ENCODE peak calls at places on chromosomes 6 and 20, in seven cellular contexts. M, T, E, H, U, J and V are unnamed samples.
A peak's percentile ranks its signal among the peaks of the same experiment; 100 is the strongest.

GRCh38 chr6:165653196-165653595 is 9.8 kb downstream of the PDE10A start:
- DNase-seq in T (no peak), J (no peak), H (no peak), E (no peak), U (no peak), M (no peak), V (no peak)

GRCh38 chr6:96015321-96015790 is 418 bp upstream of the FUT9 start:
- DNase-seq in T (peak; percentile 72), H (no peak), U (no peak), M (no peak), E (no peak), J (peak; percentile 60), V (no peak)

GRCh38 chr6:143337201-143337949 is 113.1 kb downstream of the ADAT2 start:
- DNase-seq in M (no peak), U (peak; percentile 18), H (peak; percentile 24), E (peak; percentile 15), J (peak; percentile 85), T (peak; percentile 26), V (peak; percentile 12)

GRCh38 chr6:72218125-72218524 is 331.8 kb downstream of the RIMS1 start:
- DNase-seq in E (no peak), M (no peak), J (peak; percentile 72), H (no peak), T (peak; percentile 29), U (no peak), V (peak; percentile 12)

GRCh38 chr20:35280523-35280922 is 2.6 kb upstream of the MMP24OS start:
- DNase-seq in U (no peak), M (no peak), H (no peak), J (no peak), E (no peak), T (no peak), V (no peak)

GRCh38 chr6:156794963-156795362 is 17.8 kb downstream of the ARID1B start:
- DNase-seq in H (no peak), M (no peak), U (no peak), T (no peak), J (no peak), E (no peak), V (peak; percentile 55)

GRCh38 chr6:156727715-156728385 is 49.3 kb upstream of the ARID1B start:
- DNase-seq in T (no peak), E (no peak), M (no peak), U (no peak), H (no peak), J (no peak), V (no peak)

GRCh38 chr6:16523550-16524379 is 237.5 kb downstream of the ATXN1 start:
- DNase-seq in T (no peak), E (no peak), J (no peak), H (peak; percentile 43), M (no peak), U (peak; percentile 43), V (no peak)

GRCh38 chr6:41119508-41119907 is 34.6 kb downstream of the TREML1 start:
- DNase-seq in E (no peak), U (no peak), T (no peak), J (no peak), M (no peak), H (no peak), V (no peak)

GRCh38 chr6:49909508-49910047 is 43.2 kb upstream of the CRISP1 start:
- DNase-seq in E (no peak), J (no peak), M (no peak), H (no peak), T (no peak), U (no peak), V (no peak)

GRCh38 chr6:39792501-39793450 is 600 bp downstream of the DAAM2 start:
- DNase-seq in J (no peak), E (no peak), M (no peak), U (no peak), T (no peak), H (no peak), V (no peak)

GRCh38 chr6:15158821-15159619 is 86.8 kb upstream of the JARID2 start:
- DNase-seq in U (no peak), T (no peak), M (no peak), J (no peak), H (no peak), E (no peak), V (no peak)

DNA sequence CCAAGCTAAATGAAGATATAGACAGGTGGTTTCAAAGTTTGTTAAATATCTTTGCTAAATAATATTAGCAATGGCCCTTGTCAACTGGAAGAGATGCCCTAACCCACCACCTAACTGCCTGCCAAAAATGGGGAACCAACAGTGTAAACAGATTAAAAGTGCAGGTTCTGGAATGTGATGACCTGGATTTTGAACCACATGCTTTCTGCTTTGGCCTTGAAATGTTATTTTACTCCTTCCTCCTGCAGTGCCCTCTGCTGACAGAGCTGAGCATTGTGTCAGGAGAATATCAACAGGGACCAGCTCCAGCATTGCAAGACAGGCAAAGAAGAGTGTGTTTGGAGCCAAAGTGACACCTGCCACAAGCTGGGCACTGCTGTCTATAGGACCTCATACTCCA is 226.6 kb downstream of the MYLK4 start:
- DNase-seq in T (no peak), M (no peak), H (no peak), J (no peak), E (no peak), U (no peak), V (no peak)
- TF ChIP-seq CTCF in T (peak; percentile 44), M (no peak), H (no peak), J (peak; percentile 15), E (no peak), U (no peak), V (peak; percentile 19)

DNA sequence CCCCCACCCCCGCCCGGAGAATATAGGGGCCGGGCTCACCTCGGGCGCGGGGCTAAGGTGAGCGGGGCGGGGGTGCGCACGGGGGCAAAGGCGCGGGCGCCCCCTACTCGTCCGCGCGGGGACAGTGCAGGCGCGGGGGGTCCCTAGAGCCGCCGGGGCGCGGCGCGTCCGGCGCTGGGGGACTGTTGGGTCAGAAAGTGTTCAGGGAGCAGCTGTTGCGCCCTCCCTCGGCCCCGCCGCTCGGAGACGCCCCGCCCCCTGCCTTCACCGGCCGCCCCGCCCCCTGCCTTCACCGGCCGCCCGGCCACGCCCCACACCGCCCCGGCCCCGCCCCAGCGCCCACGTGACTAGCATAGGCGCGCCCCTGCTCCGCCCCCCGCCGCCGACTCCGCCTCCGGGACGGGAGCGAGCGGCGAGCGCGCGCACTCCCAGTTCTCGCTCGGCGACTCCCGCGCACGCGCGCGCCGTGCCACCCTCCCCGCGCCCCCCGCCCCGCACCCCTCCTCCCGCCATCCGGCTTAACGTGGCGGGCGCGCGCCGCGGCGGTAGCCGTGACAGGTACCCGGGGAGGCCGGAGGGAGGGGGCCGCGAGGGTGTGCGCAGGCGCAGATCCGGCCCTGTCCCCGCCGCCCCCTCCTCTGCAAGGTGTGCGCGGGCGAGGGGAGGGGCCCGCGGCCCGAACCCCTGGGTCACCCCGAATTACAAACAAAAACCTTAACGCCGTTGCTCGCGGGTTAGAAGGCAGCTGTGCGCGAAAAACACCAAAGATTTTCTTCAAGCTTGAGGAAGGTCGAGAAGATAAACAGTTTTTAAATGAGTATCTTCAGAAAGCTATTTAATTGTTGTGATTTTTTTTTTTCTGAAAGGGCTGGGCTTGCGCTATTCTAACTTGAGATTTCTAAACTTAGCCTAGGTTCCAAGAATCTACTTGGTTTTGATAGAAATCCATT is 704 bp upstream of the ZNF217 start:
- DNase-seq in H (peak; percentile 98), J (peak; percentile 98), M (peak; percentile 85), T (peak; percentile 98), U (peak; percentile 96), E (peak; percentile 99), V (peak; percentile 84)
- TF ChIP-seq CTCF in H (peak; percentile 27), J (peak; percentile 38), M (no peak), T (no peak), U (peak; percentile 43), E (no peak), V (peak; percentile 67)

GRCh38 chr20:5119435-5120188 is at the start of gene PCNA:
- DNase-seq in M (peak; percentile 94), T (peak; percentile 97), H (peak; percentile 96), U (peak; percentile 96), E (peak; percentile 98), J (peak; percentile 96), V (peak; percentile 96)
- TF ChIP-seq CTCF in M (no peak), T (peak; percentile 40), H (no peak), U (no peak), E (no peak), J (no peak), V (no peak)

DNA sequence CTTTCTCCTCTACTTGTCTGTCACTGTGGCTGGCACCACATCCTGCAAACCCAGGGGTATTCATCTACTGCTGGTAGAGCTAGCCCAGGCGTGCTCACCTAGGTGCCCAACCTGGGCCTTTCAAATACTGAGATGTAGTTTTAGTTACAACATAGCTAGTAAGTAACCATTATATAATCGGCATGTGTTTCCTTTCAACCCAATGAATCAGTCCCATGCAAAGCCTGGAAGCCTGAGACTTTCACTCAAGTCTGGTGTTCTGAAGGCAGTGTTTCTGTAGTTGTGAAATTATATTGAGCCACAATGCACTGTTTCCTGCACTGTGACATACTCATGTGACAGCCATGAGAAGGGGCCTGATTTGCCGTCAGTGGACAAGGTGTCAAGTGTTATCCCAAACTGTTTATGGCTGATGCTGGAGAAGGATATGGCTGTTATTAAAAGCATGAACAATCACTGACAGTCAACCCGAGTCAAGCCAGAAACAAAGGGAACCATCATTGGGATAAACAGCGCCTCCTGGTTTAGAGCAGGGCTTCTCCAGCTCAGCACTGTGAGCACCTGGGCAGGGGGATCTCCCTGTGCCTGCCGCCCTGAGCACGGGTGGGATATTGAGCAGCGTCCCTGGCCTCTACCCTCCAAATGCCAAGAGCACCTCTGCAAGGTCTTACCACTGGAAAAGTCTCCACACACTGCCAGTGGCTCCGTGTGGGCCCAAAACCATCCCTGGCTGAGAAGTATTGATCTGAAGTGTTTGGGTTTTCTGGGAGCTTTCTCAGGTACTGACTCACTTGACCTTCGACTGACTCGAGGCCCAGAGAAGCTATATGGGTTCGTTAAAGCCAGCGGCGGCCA is 1.6 kb downstream of the PSMA7 start:
- DNase-seq in J (no peak), E (no peak), U (no peak), T (no peak), H (no peak), M (no peak), V (no peak)
- TF ChIP-seq CTCF in J (no peak), E (peak; percentile 29), U (peak; percentile 40), T (peak; percentile 51), H (peak; percentile 16), M (no peak), V (peak; percentile 34)

GRCh38 chr6:164210323-164210722 is 795.8 kb downstream of the QKI start:
- DNase-seq in J (no peak), U (no peak), M (no peak), T (no peak), E (no peak), H (no peak), V (no peak)
- TF ChIP-seq CTCF in J (no peak), U (no peak), M (no peak), T (no peak), E (no peak), H (no peak), V (no peak)

GRCh38 chr6:140923048-140923447 is 1209.7 kb upstream of the GJE1 start:
- DNase-seq in M (no peak), U (no peak), J (no peak), T (no peak), H (no peak), E (no peak), V (no peak)

GRCh38 chr6:140921366-140922226 is 1211.1 kb upstream of the GJE1 start:
- DNase-seq in U (peak; percentile 22), T (no peak), E (peak; percentile 19), M (no peak), J (no peak), H (no peak), V (peak; percentile 8)
- TF ChIP-seq CTCF in U (peak; percentile 69), T (peak; percentile 68), E (peak; percentile 52), M (peak; percentile 38), J (peak; percentile 48), H (peak; percentile 69), V (peak; percentile 24)

DNA sequence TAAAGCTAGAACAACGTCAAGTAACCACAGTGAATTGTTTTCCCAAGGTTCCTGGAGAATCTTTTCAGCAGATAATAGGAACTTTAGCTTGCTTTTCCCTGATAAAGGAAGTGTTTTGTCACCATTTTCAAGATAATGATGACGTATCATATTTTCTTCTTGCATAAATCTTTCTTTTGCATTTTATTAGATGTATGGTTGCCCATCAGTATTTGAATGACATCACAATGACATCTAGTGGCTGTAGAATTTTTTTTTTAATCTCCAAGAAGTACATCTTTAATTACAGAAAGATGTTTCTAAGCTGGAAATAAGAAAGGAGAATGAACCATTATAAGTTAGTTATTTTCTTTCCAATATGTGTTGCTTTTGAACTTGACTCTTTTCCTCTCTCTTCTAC is 83.0 kb downstream of the CENPW start:
- DNase-seq in M (no peak), U (no peak), T (no peak), E (no peak), J (no peak), H (no peak), V (no peak)
- TF ChIP-seq CTCF in M (no peak), U (no peak), T (no peak), E (no peak), J (no peak), H (no peak), V (no peak)